ENCODE peak calls at places on chromosomes 11 and 22, in five cellular contexts. One of them, this sample, is unnamed.

GRCh38 chr22:45585437-45585755 is 82.7 kb downstream of the FBLN1 start:
- DNase-seq in CD4-positive, CD25-positive, alpha-beta regulatory T cell: no peak
- DNase-seq in activated T-helper 1 cell treated with Interleukin-2 at 50 U/mL for 16 hours: no peak
- DNase-seq in activated CD4-positive, alpha-beta T cell treated with anti-CD3 and anti-CD28 coated beads, Interleukin-2, amount 50 U/mL, for 1 hour: no peak
- DNase-seq in NCI-H2171 treated with DMSO at 0.1 percent for 48 hours: no peak
- DNase-seq in this sample: no peak

GRCh38 chr11:105937331-105937730 is 84.7 kb downstream of the MSANTD4 start:
- DNase-seq in activated CD4-positive, alpha-beta T cell treated with anti-CD3 and anti-CD28 coated beads, Interleukin-2, amount 50 U/mL, for 1 hour: no peak
- DNase-seq in activated T-helper 1 cell treated with Interleukin-2 at 50 U/mL for 16 hours: no peak
- DNase-seq in CD4-positive, CD25-positive, alpha-beta regulatory T cell: no peak
- DNase-seq in NCI-H2171 treated with DMSO at 0.1 percent for 48 hours: no peak
- DNase-seq in this sample: no peak

GRCh38 chr11:2689551-2690260 is 10.1 kb downstream of the KCNQ1OT1 start:
- DNase-seq in CD4-positive, CD25-positive, alpha-beta regulatory T cell: no peak
- DNase-seq in activated CD4-positive, alpha-beta T cell treated with anti-CD3 and anti-CD28 coated beads, Interleukin-2, amount 50 U/mL, for 1 hour: no peak
- DNase-seq in activated T-helper 1 cell treated with Interleukin-2 at 50 U/mL for 16 hours: no peak
- DNase-seq in NCI-H2171 treated with DMSO at 0.1 percent for 48 hours: no peak
- DNase-seq in this sample: no peak

GRCh38 chr11:809287-810039 is at the start of gene RPLP2:
- DNase-seq in activated CD4-positive, alpha-beta T cell treated with anti-CD3 and anti-CD28 coated beads, Interleukin-2, amount 50 U/mL, for 1 hour: peak; percentile 97
- DNase-seq in activated T-helper 1 cell treated with Interleukin-2 at 50 U/mL for 16 hours: peak; percentile 96
- DNase-seq in NCI-H2171 treated with DMSO at 0.1 percent for 48 hours: peak; percentile 79
- DNase-seq in CD4-positive, CD25-positive, alpha-beta regulatory T cell: peak; percentile 98
- DNase-seq in this sample: peak; percentile 87

GRCh38 chr11:1871531-1871930 is 18.6 kb downstream of the LSP1 start:
- DNase-seq in CD4-positive, CD25-positive, alpha-beta regulatory T cell: no peak
- DNase-seq in NCI-H2171 treated with DMSO at 0.1 percent for 48 hours: no peak
- DNase-seq in activated CD4-positive, alpha-beta T cell treated with anti-CD3 and anti-CD28 coated beads, Interleukin-2, amount 50 U/mL, for 1 hour: no peak
- DNase-seq in activated T-helper 1 cell treated with Interleukin-2 at 50 U/mL for 16 hours: no peak
- DNase-seq in this sample: no peak

GRCh38 chr22:47233316-47234243 is 471.1 kb downstream of the TBC1D22A start:
- DNase-seq in NCI-H2171 treated with DMSO at 0.1 percent for 48 hours: no peak
- DNase-seq in activated CD4-positive, alpha-beta T cell treated with anti-CD3 and anti-CD28 coated beads, Interleukin-2, amount 50 U/mL, for 1 hour: no peak
- DNase-seq in activated T-helper 1 cell treated with Interleukin-2 at 50 U/mL for 16 hours: no peak
- DNase-seq in CD4-positive, CD25-positive, alpha-beta regulatory T cell: no peak
- DNase-seq in this sample: no peak

GRCh38 chr11:75246006-75246672 is 5.6 kb downstream of the TPBGL start:
- DNase-seq in CD4-positive, CD25-positive, alpha-beta regulatory T cell: no peak
- DNase-seq in NCI-H2171 treated with DMSO at 0.1 percent for 48 hours: no peak
- DNase-seq in activated T-helper 1 cell treated with Interleukin-2 at 50 U/mL for 16 hours: no peak
- DNase-seq in activated CD4-positive, alpha-beta T cell treated with anti-CD3 and anti-CD28 coated beads, Interleukin-2, amount 50 U/mL, for 1 hour: no peak
- DNase-seq in this sample: no peak

GRCh38 chr11:12177739-12178338 is 67.4 kb downstream of the MICAL2 start:
- DNase-seq in activated CD4-positive, alpha-beta T cell treated with anti-CD3 and anti-CD28 coated beads, Interleukin-2, amount 50 U/mL, for 1 hour: no peak
- DNase-seq in NCI-H2171 treated with DMSO at 0.1 percent for 48 hours: no peak
- DNase-seq in CD4-positive, CD25-positive, alpha-beta regulatory T cell: no peak
- DNase-seq in activated T-helper 1 cell treated with Interleukin-2 at 50 U/mL for 16 hours: no peak
- DNase-seq in this sample: no peak

GRCh38 chr11:78127408-78127807 is 12.0 kb downstream of the ALG8 start:
- DNase-seq in CD4-positive, CD25-positive, alpha-beta regulatory T cell: no peak
- DNase-seq in NCI-H2171 treated with DMSO at 0.1 percent for 48 hours: no peak
- DNase-seq in activated CD4-positive, alpha-beta T cell treated with anti-CD3 and anti-CD28 coated beads, Interleukin-2, amount 50 U/mL, for 1 hour: no peak
- DNase-seq in activated T-helper 1 cell treated with Interleukin-2 at 50 U/mL for 16 hours: no peak
- DNase-seq in this sample: no peak

GRCh38 chr11:18012314-18012905 is 437 bp downstream of the SERGEF start:
- DNase-seq in activated CD4-positive, alpha-beta T cell treated with anti-CD3 and anti-CD28 coated beads, Interleukin-2, amount 50 U/mL, for 1 hour: no peak
- DNase-seq in CD4-positive, CD25-positive, alpha-beta regulatory T cell: no peak
- DNase-seq in NCI-H2171 treated with DMSO at 0.1 percent for 48 hours: peak; percentile 8
- DNase-seq in activated T-helper 1 cell treated with Interleukin-2 at 50 U/mL for 16 hours: no peak
- DNase-seq in this sample: no peak

GRCh38 chr11:65470433-65470832 is 28.4 kb upstream of the MALAT1 start:
- DNase-seq in activated T-helper 1 cell treated with Interleukin-2 at 50 U/mL for 16 hours: no peak
- DNase-seq in activated CD4-positive, alpha-beta T cell treated with anti-CD3 and anti-CD28 coated beads, Interleukin-2, amount 50 U/mL, for 1 hour: no peak
- DNase-seq in NCI-H2171 treated with DMSO at 0.1 percent for 48 hours: no peak
- DNase-seq in CD4-positive, CD25-positive, alpha-beta regulatory T cell: no peak
- DNase-seq in this sample: no peak

GRCh38 chr11:104332110-104332509 is 168.2 kb upstream of the PDGFD start:
- DNase-seq in activated T-helper 1 cell treated with Interleukin-2 at 50 U/mL for 16 hours: no peak
- DNase-seq in activated CD4-positive, alpha-beta T cell treated with anti-CD3 and anti-CD28 coated beads, Interleukin-2, amount 50 U/mL, for 1 hour: no peak
- DNase-seq in NCI-H2171 treated with DMSO at 0.1 percent for 48 hours: no peak
- DNase-seq in CD4-positive, CD25-positive, alpha-beta regulatory T cell: no peak
- DNase-seq in this sample: no peak

GRCh38 chr22:46064966-46065666 is 85.2 kb upstream of the PPARA start:
- DNase-seq in activated T-helper 1 cell treated with Interleukin-2 at 50 U/mL for 16 hours: no peak
- DNase-seq in NCI-H2171 treated with DMSO at 0.1 percent for 48 hours: no peak
- DNase-seq in activated CD4-positive, alpha-beta T cell treated with anti-CD3 and anti-CD28 coated beads, Interleukin-2, amount 50 U/mL, for 1 hour: no peak
- DNase-seq in CD4-positive, CD25-positive, alpha-beta regulatory T cell: no peak
- DNase-seq in this sample: no peak

GRCh38 chr22:21991774-21992173 is 9.2 kb upstream of the TOP3B start:
- DNase-seq in NCI-H2171 treated with DMSO at 0.1 percent for 48 hours: no peak
- DNase-seq in activated T-helper 1 cell treated with Interleukin-2 at 50 U/mL for 16 hours: no peak
- DNase-seq in activated CD4-positive, alpha-beta T cell treated with anti-CD3 and anti-CD28 coated beads, Interleukin-2, amount 50 U/mL, for 1 hour: no peak
- DNase-seq in CD4-positive, CD25-positive, alpha-beta regulatory T cell: no peak
- DNase-seq in this sample: no peak

GRCh38 chr11:109320595-109320994 is 101.4 kb upstream of the C11orf87 start:
- DNase-seq in CD4-positive, CD25-positive, alpha-beta regulatory T cell: no peak
- DNase-seq in activated CD4-positive, alpha-beta T cell treated with anti-CD3 and anti-CD28 coated beads, Interleukin-2, amount 50 U/mL, for 1 hour: no peak
- DNase-seq in activated T-helper 1 cell treated with Interleukin-2 at 50 U/mL for 16 hours: no peak
- DNase-seq in NCI-H2171 treated with DMSO at 0.1 percent for 48 hours: no peak
- DNase-seq in this sample: no peak

GRCh38 chr11:109745996-109746625 is 324.1 kb downstream of the C11orf87 start:
- DNase-seq in NCI-H2171 treated with DMSO at 0.1 percent for 48 hours: no peak
- DNase-seq in CD4-positive, CD25-positive, alpha-beta regulatory T cell: no peak
- DNase-seq in activated CD4-positive, alpha-beta T cell treated with anti-CD3 and anti-CD28 coated beads, Interleukin-2, amount 50 U/mL, for 1 hour: no peak
- DNase-seq in activated T-helper 1 cell treated with Interleukin-2 at 50 U/mL for 16 hours: no peak
- DNase-seq in this sample: no peak

GRCh38 chr11:10350341-10350740 is 45.5 kb downstream of the ADM start:
- DNase-seq in NCI-H2171 treated with DMSO at 0.1 percent for 48 hours: no peak
- DNase-seq in activated CD4-positive, alpha-beta T cell treated with anti-CD3 and anti-CD28 coated beads, Interleukin-2, amount 50 U/mL, for 1 hour: no peak
- DNase-seq in activated T-helper 1 cell treated with Interleukin-2 at 50 U/mL for 16 hours: no peak
- DNase-seq in CD4-positive, CD25-positive, alpha-beta regulatory T cell: no peak
- DNase-seq in this sample: no peak

GRCh38 chr11:65119670-65119995 is 2.1 kb upstream of the ZNHIT2 start:
- DNase-seq in CD4-positive, CD25-positive, alpha-beta regulatory T cell: no peak
- DNase-seq in NCI-H2171 treated with DMSO at 0.1 percent for 48 hours: no peak
- DNase-seq in activated CD4-positive, alpha-beta T cell treated with anti-CD3 and anti-CD28 coated beads, Interleukin-2, amount 50 U/mL, for 1 hour: no peak
- DNase-seq in activated T-helper 1 cell treated with Interleukin-2 at 50 U/mL for 16 hours: no peak
- DNase-seq in this sample: no peak

GRCh38 chr11:23704183-23704582 is 792.7 kb upstream of the LUZP2 start:
- DNase-seq in activated CD4-positive, alpha-beta T cell treated with anti-CD3 and anti-CD28 coated beads, Interleukin-2, amount 50 U/mL, for 1 hour: no peak
- DNase-seq in activated T-helper 1 cell treated with Interleukin-2 at 50 U/mL for 16 hours: no peak
- DNase-seq in CD4-positive, CD25-positive, alpha-beta regulatory T cell: no peak
- DNase-seq in NCI-H2171 treated with DMSO at 0.1 percent for 48 hours: no peak
- DNase-seq in this sample: no peak

GRCh38 chr11:104432981-104433380 is 269.0 kb upstream of the PDGFD start:
- DNase-seq in CD4-positive, CD25-positive, alpha-beta regulatory T cell: no peak
- DNase-seq in NCI-H2171 treated with DMSO at 0.1 percent for 48 hours: no peak
- DNase-seq in activated CD4-positive, alpha-beta T cell treated with anti-CD3 and anti-CD28 coated beads, Interleukin-2, amount 50 U/mL, for 1 hour: no peak
- DNase-seq in activated T-helper 1 cell treated with Interleukin-2 at 50 U/mL for 16 hours: no peak
- DNase-seq in this sample: no peak

GRCh38 chr11:16790484-16791240 is 52.2 kb downstream of the C11orf58 start:
- DNase-seq in NCI-H2171 treated with DMSO at 0.1 percent for 48 hours: no peak
- DNase-seq in CD4-positive, CD25-positive, alpha-beta regulatory T cell: no peak
- DNase-seq in activated T-helper 1 cell treated with Interleukin-2 at 50 U/mL for 16 hours: no peak
- DNase-seq in activated CD4-positive, alpha-beta T cell treated with anti-CD3 and anti-CD28 coated beads, Interleukin-2, amount 50 U/mL, for 1 hour: no peak
- DNase-seq in this sample: peak; percentile 52

GRCh38 chr11:66870616-66871520 is 14.0 kb downstream of the LRFN4 start:
- DNase-seq in activated CD4-positive, alpha-beta T cell treated with anti-CD3 and anti-CD28 coated beads, Interleukin-2, amount 50 U/mL, for 1 hour: no peak
- DNase-seq in CD4-positive, CD25-positive, alpha-beta regulatory T cell: no peak
- DNase-seq in activated T-helper 1 cell treated with Interleukin-2 at 50 U/mL for 16 hours: no peak
- DNase-seq in NCI-H2171 treated with DMSO at 0.1 percent for 48 hours: no peak
- DNase-seq in this sample: no peak

GRCh38 chr11:35403765-35404396 is 15.5 kb downstream of the SLC1A2 start:
- DNase-seq in CD4-positive, CD25-positive, alpha-beta regulatory T cell: no peak
- DNase-seq in activated CD4-positive, alpha-beta T cell treated with anti-CD3 and anti-CD28 coated beads, Interleukin-2, amount 50 U/mL, for 1 hour: no peak
- DNase-seq in NCI-H2171 treated with DMSO at 0.1 percent for 48 hours: no peak
- DNase-seq in activated T-helper 1 cell treated with Interleukin-2 at 50 U/mL for 16 hours: no peak
- DNase-seq in this sample: no peak

GRCh38 chr11:134503104-134503503 is 91.1 kb upstream of the B3GAT1 start:
- DNase-seq in activated T-helper 1 cell treated with Interleukin-2 at 50 U/mL for 16 hours: no peak
- DNase-seq in NCI-H2171 treated with DMSO at 0.1 percent for 48 hours: no peak
- DNase-seq in activated CD4-positive, alpha-beta T cell treated with anti-CD3 and anti-CD28 coated beads, Interleukin-2, amount 50 U/mL, for 1 hour: no peak
- DNase-seq in CD4-positive, CD25-positive, alpha-beta regulatory T cell: no peak
- DNase-seq in this sample: no peak

GRCh38 chr11:66579017-66579606 is 10.7 kb upstream of the CTSF start:
- DNase-seq in activated T-helper 1 cell treated with Interleukin-2 at 50 U/mL for 16 hours: peak; percentile 53
- DNase-seq in activated CD4-positive, alpha-beta T cell treated with anti-CD3 and anti-CD28 coated beads, Interleukin-2, amount 50 U/mL, for 1 hour: peak; percentile 78
- DNase-seq in CD4-positive, CD25-positive, alpha-beta regulatory T cell: peak; percentile 53
- DNase-seq in NCI-H2171 treated with DMSO at 0.1 percent for 48 hours: no peak
- DNase-seq in this sample: peak; percentile 26

GRCh38 chr11:90525962-90526361 is 303.1 kb upstream of the CHORDC1 start:
- DNase-seq in NCI-H2171 treated with DMSO at 0.1 percent for 48 hours: no peak
- DNase-seq in activated CD4-positive, alpha-beta T cell treated with anti-CD3 and anti-CD28 coated beads, Interleukin-2, amount 50 U/mL, for 1 hour: no peak
- DNase-seq in CD4-positive, CD25-positive, alpha-beta regulatory T cell: no peak
- DNase-seq in activated T-helper 1 cell treated with Interleukin-2 at 50 U/mL for 16 hours: no peak
- DNase-seq in this sample: no peak

GRCh38 chr22:26800858-26801257 is 143.5 kb downstream of the MIAT start:
- DNase-seq in activated CD4-positive, alpha-beta T cell treated with anti-CD3 and anti-CD28 coated beads, Interleukin-2, amount 50 U/mL, for 1 hour: no peak
- DNase-seq in CD4-positive, CD25-positive, alpha-beta regulatory T cell: no peak
- DNase-seq in activated T-helper 1 cell treated with Interleukin-2 at 50 U/mL for 16 hours: no peak
- DNase-seq in NCI-H2171 treated with DMSO at 0.1 percent for 48 hours: no peak
- DNase-seq in this sample: no peak

GRCh38 chr11:1690167-1691026 is 6.6 kb upstream of the KRTAP5-6 start:
- DNase-seq in activated CD4-positive, alpha-beta T cell treated with anti-CD3 and anti-CD28 coated beads, Interleukin-2, amount 50 U/mL, for 1 hour: no peak
- DNase-seq in CD4-positive, CD25-positive, alpha-beta regulatory T cell: no peak
- DNase-seq in activated T-helper 1 cell treated with Interleukin-2 at 50 U/mL for 16 hours: no peak
- DNase-seq in NCI-H2171 treated with DMSO at 0.1 percent for 48 hours: no peak
- DNase-seq in this sample: no peak

GRCh38 chr11:11806586-11806985 is 35.2 kb upstream of the USP47 start:
- DNase-seq in CD4-positive, CD25-positive, alpha-beta regulatory T cell: no peak
- DNase-seq in activated CD4-positive, alpha-beta T cell treated with anti-CD3 and anti-CD28 coated beads, Interleukin-2, amount 50 U/mL, for 1 hour: no peak
- DNase-seq in activated T-helper 1 cell treated with Interleukin-2 at 50 U/mL for 16 hours: no peak
- DNase-seq in NCI-H2171 treated with DMSO at 0.1 percent for 48 hours: peak; percentile 46
- DNase-seq in this sample: no peak

GRCh38 chr11:2898366-2899079 is 12.9 kb upstream of the CDKN1C start:
- DNase-seq in activated T-helper 1 cell treated with Interleukin-2 at 50 U/mL for 16 hours: peak; percentile 38
- DNase-seq in NCI-H2171 treated with DMSO at 0.1 percent for 48 hours: no peak
- DNase-seq in activated CD4-positive, alpha-beta T cell treated with anti-CD3 and anti-CD28 coated beads, Interleukin-2, amount 50 U/mL, for 1 hour: peak; percentile 45
- DNase-seq in CD4-positive, CD25-positive, alpha-beta regulatory T cell: peak; percentile 84
- DNase-seq in this sample: peak; percentile 68

GRCh38 chr11:47213985-47214564 is 699 bp upstream of the DDB2 start:
- DNase-seq in activated CD4-positive, alpha-beta T cell treated with anti-CD3 and anti-CD28 coated beads, Interleukin-2, amount 50 U/mL, for 1 hour: peak; percentile 78
- DNase-seq in CD4-positive, CD25-positive, alpha-beta regulatory T cell: peak; percentile 94
- DNase-seq in activated T-helper 1 cell treated with Interleukin-2 at 50 U/mL for 16 hours: peak; percentile 71
- DNase-seq in NCI-H2171 treated with DMSO at 0.1 percent for 48 hours: peak; percentile 88
- DNase-seq in this sample: peak; percentile 88

GRCh38 chr22:47626428-47627390 is 864.3 kb downstream of the TBC1D22A start:
- DNase-seq in activated CD4-positive, alpha-beta T cell treated with anti-CD3 and anti-CD28 coated beads, Interleukin-2, amount 50 U/mL, for 1 hour: no peak
- DNase-seq in activated T-helper 1 cell treated with Interleukin-2 at 50 U/mL for 16 hours: no peak
- DNase-seq in NCI-H2171 treated with DMSO at 0.1 percent for 48 hours: peak; percentile 20
- DNase-seq in CD4-positive, CD25-positive, alpha-beta regulatory T cell: no peak
- DNase-seq in this sample: no peak

GRCh38 chr22:24683671-24684070 is 80.7 kb downstream of the GGT1 start:
- DNase-seq in NCI-H2171 treated with DMSO at 0.1 percent for 48 hours: no peak
- DNase-seq in CD4-positive, CD25-positive, alpha-beta regulatory T cell: no peak
- DNase-seq in activated CD4-positive, alpha-beta T cell treated with anti-CD3 and anti-CD28 coated beads, Interleukin-2, amount 50 U/mL, for 1 hour: no peak
- DNase-seq in activated T-helper 1 cell treated with Interleukin-2 at 50 U/mL for 16 hours: no peak
- DNase-seq in this sample: no peak

GRCh38 chr11:12120031-12121008 is 9.9 kb downstream of the MICAL2 start:
- DNase-seq in activated T-helper 1 cell treated with Interleukin-2 at 50 U/mL for 16 hours: no peak
- DNase-seq in activated CD4-positive, alpha-beta T cell treated with anti-CD3 and anti-CD28 coated beads, Interleukin-2, amount 50 U/mL, for 1 hour: no peak
- DNase-seq in NCI-H2171 treated with DMSO at 0.1 percent for 48 hours: peak; percentile 39
- DNase-seq in CD4-positive, CD25-positive, alpha-beta regulatory T cell: no peak
- DNase-seq in this sample: no peak

GRCh38 chr11:57424802-57425564 is 1.9 kb downstream of the SLC43A3 start:
- DNase-seq in activated T-helper 1 cell treated with Interleukin-2 at 50 U/mL for 16 hours: peak; percentile 67
- DNase-seq in CD4-positive, CD25-positive, alpha-beta regulatory T cell: peak; percentile 85
- DNase-seq in NCI-H2171 treated with DMSO at 0.1 percent for 48 hours: no peak
- DNase-seq in activated CD4-positive, alpha-beta T cell treated with anti-CD3 and anti-CD28 coated beads, Interleukin-2, amount 50 U/mL, for 1 hour: peak; percentile 66
- DNase-seq in this sample: peak; percentile 99